ENCODE peak calls at places on chromosomes 7 and 10, in seven cellular contexts. I is transverse colon; E is PC-3; Q is neural progenitor cell; T is tibial artery; D is CD4-positive, CD25-positive, alpha-beta regulatory T cell; M is upper lobe of right lung. A is an unnamed sample.

GRCh38 chr10:124935946-124936345 is 6.0 kb upstream of the ZRANB1 start:
- DNase-seq in M (no peak), E (peak; percentile 40), I (no peak), Q (no peak), T (no peak), D (no peak), A (no peak)

GRCh38 chr7:1241510-1242128 is 8.9 kb downstream of the UNCX start:
- DNase-seq in D (no peak), E (no peak), M (no peak), Q (peak; percentile 48), I (no peak), T (no peak), A (no peak)

GRCh38 chr7:113424463-113424862 is 306.1 kb upstream of the SMIM30 start:
- DNase-seq in E (no peak), I (no peak), D (no peak), Q (no peak), M (no peak), T (no peak), A (no peak)

GRCh38 chr10:43420369-43421200 is 11.6 kb upstream of the HNRNPF start:
- DNase-seq in T (peak; percentile 94), E (peak; percentile 74), Q (peak; percentile 70), M (peak; percentile 95), D (peak; percentile 86), I (peak; percentile 87), A (peak; percentile 63)

GRCh38 chr10:1737222-1738061 is at the start of gene ADARB2:
- DNase-seq in E (no peak), T (no peak), M (no peak), Q (peak; percentile 95), D (peak; percentile 2), I (no peak), A (no peak)

GRCh38 chr10:16891375-16892313 is 74.4 kb upstream of the RSU1 start:
- DNase-seq in I (peak; percentile 47), M (peak; percentile 75), D (peak; percentile 73), Q (peak; percentile 86), T (peak; percentile 79), E (peak; percentile 77), A (no peak)

GRCh38 chr7:38822556-38822955 is 86.4 kb downstream of the VPS41 start:
- DNase-seq in D (no peak), T (no peak), M (no peak), E (peak; percentile 10), Q (no peak), I (no peak), A (no peak)

GRCh38 chr7:44289341-44290249 is 35.8 kb downstream of the CAMK2B start:
- DNase-seq in I (peak; percentile 4), D (no peak), E (no peak), M (peak; percentile 53), Q (no peak), T (peak; percentile 51), A (peak; percentile 6)

GRCh38 chr10:44995581-44995913 is 5.2 kb upstream of the ZNF22 start:
- DNase-seq in E (no peak), D (no peak), T (no peak), M (no peak), Q (no peak), I (no peak), A (no peak)

GRCh38 chr10:76647276-76647675 is 990.3 kb downstream of the KCNMA1 start:
- DNase-seq in D (no peak), T (no peak), E (peak; percentile 43), I (no peak), Q (no peak), M (no peak), A (no peak)

GRCh38 chr10:96850825-96851224 is 18.7 kb downstream of the LCOR start:
- DNase-seq in M (no peak), Q (no peak), I (no peak), E (peak; percentile 47), T (no peak), D (no peak), A (no peak)

GRCh38 chr7:1924185-1924817 is 254.2 kb downstream of the ELFN1 start:
- DNase-seq in T (no peak), E (no peak), D (no peak), I (no peak), Q (no peak), M (no peak), A (no peak)

GRCh38 chr10:16952610-16953009 is 135.4 kb upstream of the RSU1 start:
- DNase-seq in M (no peak), I (no peak), E (no peak), D (no peak), Q (peak; percentile 23), T (no peak), A (no peak)

GRCh38 chr7:44385384-44386138 is 60.2 kb upstream of the CAMK2B start:
- DNase-seq in T (peak; percentile 53), Q (no peak), E (no peak), I (no peak), M (no peak), D (no peak), A (no peak)

GRCh38 chr10:78656815-78657621 is 411.7 kb upstream of the ZMIZ1 start:
- DNase-seq in D (no peak), M (no peak), E (no peak), Q (peak; percentile 98), I (no peak), T (no peak), A (no peak)

GRCh38 chr10:44564801-44565200 is 179.9 kb upstream of the CXCL12 start:
- DNase-seq in T (no peak), E (no peak), D (no peak), Q (no peak), M (no peak), I (no peak), A (no peak)

GRCh38 chr10:115056186-115056585 is 37.0 kb upstream of the ATRNL1 start:
- DNase-seq in Q (no peak), E (no peak), M (no peak), D (no peak), I (no peak), T (no peak), A (no peak)

GRCh38 chr10:45585131-45585530 is 87.4 kb downstream of the ZFAND4 start:
- DNase-seq in I (no peak), E (no peak), Q (no peak), M (no peak), T (no peak), D (no peak), A (no peak)

GRCh38 chr10:132185601-132186487 is 904 bp upstream of the DPYSL4 start:
- DNase-seq in E (peak; percentile 66), T (no peak), I (peak; percentile 37), D (peak; percentile 55), M (no peak), Q (peak; percentile 84), A (no peak)

GRCh38 chr7:109476409-109476808 is 906.7 kb downstream of the DNAJB9 start:
- DNase-seq in E (no peak), D (no peak), M (no peak), Q (no peak), I (no peak), T (no peak), A (no peak)

GRCh38 chr7:100154651-100155491 is 3.7 kb downstream of the TRAPPC14 start:
- DNase-seq in I (peak; percentile 80), E (no peak), D (no peak), M (no peak), T (no peak), Q (no peak), A (no peak)

GRCh38 chr7:43458330-43458729 is 124.6 kb upstream of the STK17A start:
- DNase-seq in Q (no peak), D (no peak), T (no peak), E (no peak), I (no peak), M (no peak), A (no peak)

DNA sequence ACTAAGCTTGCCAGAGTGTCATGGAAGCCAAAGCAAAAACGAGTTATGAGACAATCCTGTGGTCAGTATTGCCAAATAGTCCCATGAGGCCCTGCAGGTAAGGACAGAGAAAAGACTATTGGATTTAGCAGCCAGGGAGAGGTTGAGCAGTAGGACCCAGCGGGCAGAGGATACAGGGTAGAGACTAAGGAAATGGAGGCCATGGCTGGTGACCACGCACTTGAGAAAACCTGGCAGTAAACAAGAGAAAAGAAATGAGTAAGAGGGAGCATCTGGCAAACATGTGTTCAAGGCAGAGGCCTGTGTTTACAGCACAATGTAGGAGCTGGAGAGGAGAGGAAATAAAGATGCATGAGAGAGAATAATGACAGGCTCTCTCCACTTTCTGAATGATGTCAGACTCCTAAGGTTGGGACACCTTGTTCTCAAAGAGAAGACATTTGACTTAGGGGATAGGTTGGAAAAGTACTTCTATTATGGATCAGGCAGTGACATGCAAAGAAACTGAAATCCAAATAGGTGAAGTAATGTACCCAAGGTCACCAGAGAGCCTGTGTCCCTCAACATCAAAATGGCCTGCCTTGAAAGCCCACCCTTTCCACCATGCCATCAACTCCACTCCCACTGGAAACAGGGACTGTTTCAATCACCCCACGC is 9.0 kb downstream of the CREB3L2 start:
- DNase-seq in D (peak; percentile 47), Q (no peak), I (peak; percentile 58), T (peak; percentile 81), E (no peak), M (no peak), A (peak; percentile 83)
- H3K4me3 ChIP-seq in D (peak overlapping the region; percentile 21), Q (no peak overlapping the region), I (no peak overlapping the region), T (no peak overlapping the region), E (no peak overlapping the region), M (no peak overlapping the region), A (no peak overlapping the region)

DNA sequence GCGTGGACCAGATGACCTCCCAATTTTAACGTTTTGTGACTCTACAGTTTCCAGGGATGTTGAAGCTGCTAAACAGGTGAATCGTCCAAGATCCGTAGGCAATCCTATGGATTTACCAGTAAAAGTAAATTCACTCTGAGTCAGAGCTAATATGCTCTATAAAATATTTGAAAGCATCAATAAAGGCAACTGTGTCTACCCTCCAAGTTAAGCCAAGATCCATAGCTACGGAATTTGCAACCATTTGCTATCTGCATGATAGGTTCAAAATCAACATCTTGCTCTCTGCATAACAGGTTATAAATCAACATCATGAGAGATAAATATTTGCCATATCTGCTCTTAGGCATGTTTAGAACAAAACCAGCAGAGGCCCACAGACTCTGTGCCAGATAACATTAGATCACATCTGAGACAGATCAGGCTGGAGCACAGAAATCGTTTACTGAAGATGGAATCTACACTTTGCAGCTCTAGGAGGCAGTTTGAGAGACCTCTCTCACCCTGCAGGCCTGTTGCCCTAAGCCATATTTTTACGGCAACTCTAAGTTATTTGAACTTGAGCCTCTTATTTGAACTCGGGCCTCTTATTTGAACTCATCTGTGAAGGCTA is 80.7 kb upstream of the PDCD4 start:
- DNase-seq in M (no peak), Q (no peak), E (no peak), D (no peak), I (no peak), T (no peak), A (no peak)
- H3K27ac ChIP-seq in M (no peak overlapping the region), Q (no peak overlapping the region), E (no peak overlapping the region), D (no peak overlapping the region), I (peak overlapping the region; percentile 59), T (no peak overlapping the region), A (no peak overlapping the region)

GRCh38 chr10:20156511-20156910 is 340.3 kb downstream of the PLXDC2 start:
- DNase-seq in E (no peak), Q (no peak), D (no peak), M (no peak), T (no peak), I (no peak), A (no peak)
- H3K4me1 ChIP-seq in E (no peaks in the 10 kb centered on the region), Q (peaks cover 8% of the 10 kb centered on the region), D (no peaks in the 10 kb centered on the region), M (no peaks in the 10 kb centered on the region), T (no peaks in the 10 kb centered on the region), I (no peaks in the 10 kb centered on the region), A (no peaks in the 10 kb centered on the region)

GRCh38 chr7:36567699-36568436 is 156.4 kb downstream of the AOAH start:
- DNase-seq in M (no peak), I (no peak), E (no peak), D (no peak), Q (no peak), T (no peak), A (no peak)
- H3K4me3 ChIP-seq in M (no peak overlapping the region), I (no peak overlapping the region), E (no peak overlapping the region), D (no peak overlapping the region), Q (no peak overlapping the region), T (no peak overlapping the region), A (no peak overlapping the region)